ENCODE peak calls at places on chromosomes 5 and 9, in four cellular contexts. E, Q, Y and K are unnamed samples.

GRCh38 chr5:80181618-80182211 is 74.1 kb downstream of the SERINC5 start:
- DNase-seq in Y (no peak), E (no peak), Q (no peak), K (peak)

GRCh38 chr5:151780348-151780747 is 8.6 kb downstream of the G3BP1 start:
- DNase-seq in E (no peak), Q (no peak), Y (no peak), K (no peak)

GRCh38 chr9:34546834-34547827 is 24.3 kb upstream of the ENHO start:
- DNase-seq in Y (peak), Q (peak), E (no peak), K (peak)

GRCh38 chr5:74622122-74622521 is 18.4 kb downstream of the ENC1 start:
- DNase-seq in Q (no peak), Y (no peak), E (no peak), K (no peak)

GRCh38 chr9:34145165-34145564 is 18.7 kb upstream of the DCAF12 start:
- DNase-seq in Y (no peak), E (no peak), Q (no peak), K (no peak)

GRCh38 chr9:70429899-70430298 is 15.4 kb upstream of the KLF9 start:
- DNase-seq in Q (no peak), E (no peak), Y (no peak), K (no peak)

GRCh38 chr5:145104106-145104505 is 731.0 kb downstream of the PRELID2 start:
- DNase-seq in Q (no peak), E (no peak), Y (no peak), K (no peak)

GRCh38 chr5:130109152-130109551 is 204.9 kb downstream of the CHSY3 start:
- DNase-seq in E (no peak), Q (peak), Y (no peak), K (peak)

GRCh38 chr5:6837519-6838110 is 124.4 kb downstream of the TENT4A start:
- DNase-seq in Q (peak), Y (peak), E (no peak), K (no peak)

GRCh38 chr9:76690575-76691370 is 73.5 kb upstream of the PCA3 start:
- DNase-seq in Q (no peak), Y (peak), E (no peak), K (no peak)

GRCh38 chr9:124206391-124206790 is 51.4 kb upstream of the NEK6 start:
- DNase-seq in Q (no peak), Y (no peak), E (no peak), K (no peak)

GRCh38 chr5:31982661-31983060 is 191.5 kb downstream of the GOLPH3 start:
- DNase-seq in Y (no peak), Q (no peak), E (no peak), K (no peak)

GRCh38 chr5:31983851-31984250 is 190.3 kb downstream of the GOLPH3 start:
- DNase-seq in Y (no peak), E (no peak), Q (no peak), K (no peak)

GRCh38 chr5:31981361-31981955 is 192.7 kb downstream of the GOLPH3 start:
- DNase-seq in Y (no peak), Q (no peak), E (no peak), K (no peak)

GRCh38 chr5:31984691-31985090 is 189.4 kb downstream of the GOLPH3 start:
- DNase-seq in Q (no peak), E (no peak), Y (no peak), K (no peak)

GRCh38 chr5:31982027-31982426 is 192.1 kb downstream of the GOLPH3 start:
- DNase-seq in Y (no peak), E (no peak), Q (no peak), K (no peak)
- TF ChIP-seq TCF12 in Y (no peak), E (no peak), Q (no peak), K (no peak)

GRCh38 chr9:78765861-78766260 is 468.9 kb downstream of the PSAT1 start:
- DNase-seq in E (no peak), Q (no peak), Y (no peak), K (no peak)

GRCh38 chr9:78767449-78767848 is 470.5 kb downstream of the PSAT1 start:
- DNase-seq in E (no peak), Q (no peak), Y (no peak), K (no peak)

DNA sequence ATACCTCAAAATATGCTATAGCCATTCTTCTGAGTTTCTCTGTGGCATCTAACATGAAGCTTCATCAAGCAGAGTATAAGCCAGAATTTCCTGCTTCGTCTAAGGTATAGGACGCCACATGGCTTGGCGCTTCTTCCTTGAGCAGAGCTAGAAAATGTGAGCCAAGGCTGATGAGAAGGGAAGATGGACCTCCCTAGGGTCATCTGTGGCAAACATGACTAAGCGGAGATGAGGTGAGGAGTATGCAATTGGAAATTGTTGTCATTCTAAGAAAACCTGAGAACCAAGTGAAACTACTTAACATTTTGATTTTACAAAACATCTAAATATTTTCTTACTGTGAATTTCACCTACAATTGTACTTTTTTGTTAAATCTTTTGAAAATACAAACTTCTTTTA is 466.5 kb downstream of the PSAT1 start:
- DNase-seq in E (no peak), Y (no peak), Q (no peak), K (no peak)
- TF ChIP-seq TCF12 in E (no peak), Y (no peak), Q (no peak), K (no peak)

GRCh38 chr5:160432188-160432587 is 10.5 kb downstream of the PTTG1 start:
- DNase-seq in Y (no peak), E (no peak), Q (no peak), K (no peak)

GRCh38 chr5:160432815-160433214 is 11.2 kb downstream of the PTTG1 start:
- DNase-seq in Y (no peak), E (no peak), Q (no peak), K (no peak)

GRCh38 chr5:160436017-160436416 is 14.4 kb downstream of the PTTG1 start:
- DNase-seq in Y (no peak), Q (no peak), E (no peak), K (no peak)

GRCh38 chr5:160438316-160439204 is 16.9 kb downstream of the PTTG1 start:
- DNase-seq in Y (peak), E (peak), Q (peak), K (peak)

GRCh38 chr5:160434022-160434531 is 12.4 kb downstream of the PTTG1 start:
- DNase-seq in Q (no peak), Y (no peak), E (peak), K (peak)
- TF ChIP-seq TCF12 in Q (no peak), Y (no peak), E (no peak), K (no peak)

GRCh38 chr9:5438301-5439162 is 807 bp upstream of the PLGRKT start:
- DNase-seq in E (peak), Y (peak), Q (no peak), K (no peak)
- TF ChIP-seq TCF12 in E (no peak), Y (no peak), Q (no peak), K (no peak)

GRCh38 chr5:111237470-111237869 is 13.3 kb downstream of the CAMK4 start:
- DNase-seq in Y (no peak), E (no peak), Q (no peak), K (no peak)
- TF ChIP-seq TCF12 in Y (no peak), E (no peak), Q (no peak), K (no peak)

GRCh38 chr9:126066131-126066530 is 260.5 kb upstream of the MVB12B start:
- DNase-seq in Q (no peak), Y (no peak), E (no peak), K (no peak)

GRCh38 chr9:126061575-126061974 is 265.1 kb upstream of the MVB12B start:
- DNase-seq in Y (no peak), Q (no peak), E (no peak), K (no peak)

GRCh38 chr9:126058631-126059030 is 268.0 kb upstream of the MVB12B start:
- DNase-seq in Q (peak), Y (no peak), E (no peak), K (no peak)

GRCh38 chr9:126063326-126063725 is 263.3 kb upstream of the MVB12B start:
- DNase-seq in E (no peak), Q (no peak), Y (no peak), K (no peak)

GRCh38 chr9:126062158-126062929 is 264.3 kb upstream of the MVB12B start:
- DNase-seq in Q (no peak), Y (no peak), E (no peak), K (no peak)
- TF ChIP-seq TCF12 in Q (no peak), Y (no peak), E (no peak), K (no peak)

DNA sequence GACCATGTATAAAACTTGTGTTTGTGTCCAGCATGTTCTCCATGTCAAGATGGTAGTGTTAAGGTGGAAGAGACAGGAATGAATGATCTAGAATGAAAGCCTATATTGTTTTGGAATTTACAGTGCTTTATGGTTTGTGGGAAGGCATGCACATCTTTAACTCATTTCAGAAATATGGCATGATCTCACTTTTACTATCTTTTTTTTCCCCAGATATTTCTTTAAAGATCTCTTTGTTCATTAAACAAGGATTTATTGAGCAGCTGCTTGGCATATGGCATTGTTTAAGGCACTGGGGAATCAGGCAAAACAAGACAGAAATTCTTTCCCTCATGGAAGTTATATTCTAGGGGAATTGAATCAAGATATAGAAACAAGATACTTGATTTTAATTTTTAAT is 51.7 kb downstream of the SLC12A2 start:
- DNase-seq in Q (no peak), E (no peak), Y (no peak), K (no peak)
- TF ChIP-seq TCF12 in Q (peak), E (no peak), Y (no peak), K (no peak)

DNA sequence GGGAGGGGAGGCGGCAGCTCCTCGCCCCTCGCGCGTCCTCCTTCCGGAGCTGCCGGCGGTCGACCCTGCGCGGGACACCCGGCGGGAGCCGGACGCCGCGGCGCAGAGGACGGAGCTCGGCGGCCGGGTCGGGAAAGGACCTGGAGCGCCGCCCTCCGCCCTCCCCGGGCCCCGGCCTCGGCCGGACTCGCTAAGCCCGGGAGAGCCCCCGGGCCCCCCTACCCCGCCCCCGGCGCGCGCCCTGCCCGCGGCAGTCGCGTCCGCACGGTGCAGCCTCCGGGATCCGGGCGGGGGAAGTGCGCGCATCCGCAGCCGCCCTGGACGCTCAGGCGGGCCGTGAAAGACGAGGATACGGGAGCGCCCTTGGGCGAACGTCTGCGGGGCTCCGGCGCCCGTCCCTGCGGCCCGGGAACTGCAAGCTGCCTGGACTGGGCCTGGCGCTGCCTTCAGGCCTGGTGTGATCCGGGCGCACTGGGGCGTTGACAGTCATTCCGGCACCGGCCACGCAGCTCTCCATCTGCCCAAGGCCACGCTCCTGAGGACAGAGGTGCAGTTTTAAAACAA is 488 bp upstream of the NACC2 start:
- DNase-seq in Q (peak), E (no peak), Y (no peak), K (no peak)
- TF ChIP-seq TCF12 in Q (no peak), E (no peak), Y (no peak), K (no peak)